ENCODE peak calls at places on chromosomes 7 and 10, in nine cellular contexts. F, N, O, T, Y, U, C, P and L are unnamed samples.

GRCh38 chr10:17179002-17179401 is 22.5 kb downstream of the TRDMT1 start:
- DNase-seq in F (peak; percentile 51), N (no peak), O (no peak), T (no peak), Y (no peak), U (no peak), C (no peak), P (no peak), L (no peak)

GRCh38 chr7:55569797-55570196 is 2.5 kb downstream of the VOPP1 start:
- DNase-seq in F (no peak), N (no peak), O (no peak), T (no peak), Y (no peak), U (no peak), C (no peak), P (no peak), L (no peak)

GRCh38 chr10:71725998-71726672 is 6.6 kb upstream of the C10orf105 start:
- DNase-seq in F (peak; percentile 47), N (no peak), O (peak; percentile 59), T (peak; percentile 57), Y (peak; percentile 42), U (no peak), C (peak; percentile 73), P (no peak), L (no peak)

GRCh38 chr7:8511810-8512209 is 78.4 kb downstream of the NXPH1 start:
- DNase-seq in F (no peak), N (no peak), O (no peak), T (no peak), Y (no peak), U (no peak), C (no peak), P (no peak), L (no peak)

GRCh38 chr10:28939352-28940157 is 262.2 kb downstream of the BAMBI start:
- DNase-seq in F (peak; percentile 11), N (no peak), O (peak; percentile 99), T (no peak), Y (peak; percentile 65), U (peak; percentile 7), C (peak; percentile 95), P (no peak), L (no peak)

GRCh38 chr7:44149571-44150465 is 8.7 kb upstream of the MYL7 start:
- DNase-seq in F (no peak), N (no peak), O (no peak), T (no peak), Y (no peak), U (no peak), C (no peak), P (no peak), L (no peak)

GRCh38 chr7:68958571-68958970 is 639.7 kb upstream of the AUTS2 start:
- DNase-seq in F (no peak), N (no peak), O (no peak), T (no peak), Y (no peak), U (no peak), C (no peak), P (no peak), L (no peak)

GRCh38 chr7:45238806-45239205 is 81.2 kb downstream of the RAMP3 start:
- DNase-seq in F (no peak), N (no peak), O (no peak), T (no peak), Y (no peak), U (no peak), C (no peak), P (no peak), L (no peak)

GRCh38 chr7:76224695-76225094 is 23.0 kb downstream of the SRRM3 start:
- DNase-seq in F (no peak), N (no peak), O (no peak), T (no peak), Y (no peak), U (no peak), C (peak; percentile 64), P (no peak), L (no peak)

GRCh38 chr10:59582058-59582457 is 127.6 kb downstream of the SLC16A9 start:
- DNase-seq in F (no peak), N (no peak), O (no peak), T (no peak), Y (no peak), U (no peak), C (no peak), P (no peak), L (no peak)

GRCh38 chr7:141462958-141463357 is 88.3 kb upstream of the AGK start:
- DNase-seq in F (no peak), N (no peak), O (no peak), T (no peak), Y (no peak), U (peak; percentile 25), C (no peak), P (no peak), L (no peak)